ENCODE peak calls at places on chromosomes 5 and 9, in four cellular contexts. S is aorta, B is IMR-90, J is COR-L47. D is an unnamed sample.

GRCh38 chr9:79809931-79810330 is 238.2 kb downstream of the TLE4 start:
- DNase-seq in S (no peak), B (peak), J (no peak), D (no peak)

GRCh38 chr5:60177596-60177995 is 284.1 kb upstream of the PDE4D start:
- DNase-seq in S (no peak), B (no peak), J (no peak), D (no peak)

GRCh38 chr5:75566710-75567309 is 44.4 kb upstream of the ANKDD1B start:
- DNase-seq in S (no peak), B (peak), J (no peak), D (no peak)

GRCh38 chr5:146560205-146560812 is 44.3 kb upstream of the GPR151 start:
- DNase-seq in S (no peak), B (peak), J (no peak), D (no peak)

GRCh38 chr9:131407717-131408195 is 13.9 kb downstream of the PRRC2B start:
- DNase-seq in S (no peak), B (no peak), J (no peak), D (no peak)

GRCh38 chr5:124436294-124436693 is 310.1 kb downstream of the ZNF608 start:
- DNase-seq in S (no peak), B (peak), J (no peak), D (no peak)

GRCh38 chr5:72106922-72107873 is at the start of gene MAP1B:
- DNase-seq in S (peak), B (peak), J (peak), D (peak)

GRCh38 chr5:71887680-71888079 is 168.6 kb downstream of the CARTPT start:
- DNase-seq in S (no peak), B (peak), J (peak), D (no peak)

GRCh38 chr5:131282235-131282634 is 18.4 kb downstream of the CDC42SE2 start:
- DNase-seq in S (no peak), B (no peak), J (no peak), D (no peak)

GRCh38 chr5:116766470-116766947 is 191.9 kb upstream of the SEMA6A start:
- DNase-seq in S (no peak), B (no peak), J (no peak), D (no peak)

GRCh38 chr9:93475856-93476255 is 22.5 kb upstream of the FAM120AOS start:
- DNase-seq in S (no peak), B (peak), J (no peak), D (no peak)

GRCh38 chr9:35615981-35616680 is 2.1 kb downstream of the CD72 start:
- DNase-seq in S (no peak), B (no peak), J (peak), D (no peak)

GRCh38 chr9:114000671-114001409 is 77.3 kb downstream of the AMBP start:
- DNase-seq in S (peak), B (peak), J (no peak), D (peak)

GRCh38 chr9:93659044-93659836 is 82.9 kb downstream of the PHF2 start:
- DNase-seq in S (peak), B (no peak), J (no peak), D (peak)

GRCh38 chr5:170974487-170974886 is 112.7 kb downstream of the RANBP17 start:
- DNase-seq in S (no peak), B (no peak), J (no peak), D (no peak)

GRCh38 chr9:37466037-37466709 is 923 bp upstream of the ZBTB5 start:
- DNase-seq in S (peak), B (no peak), J (peak), D (peak)

GRCh38 chr9:127393680-127394079 is 3.3 kb upstream of the SLC2A8 start:
- DNase-seq in S (no peak), B (peak), J (no peak), D (no peak)

GRCh38 chr5:82594097-82594496 is 315.9 kb upstream of the RPS23 start:
- DNase-seq in S (no peak), B (peak), J (no peak), D (no peak)

GRCh38 chr9:27943544-27943943 is 370.3 kb upstream of the C9orf72 start:
- DNase-seq in S (no peak), B (no peak), J (no peak), D (no peak)